ENCODE peak calls at places on chromosomes 4 and X, in ten cellular contexts. L is ecto neural progenitor cell; R is mesendoderm; G is GM20000; V is SK-N-SH; M is activated CD4-positive, alpha-beta T cell treated with anti-CD3 and anti-CD28 coated beads, Interleukin-2, amount 10 ng/mL, durations not matched to agents 7 days and 5 days; F is AG09319; A is RCC 7860; S is uterus; P is HEK293T. T is an unnamed sample.

GRCh38 chr4:168557658-168558057 is 60.8 kb downstream of the PALLD start:
- DNase-seq in G (no peak), S (no peak), P (no peak), F (no peak), V (no peak), R (peak; percentile 14), A (peak; percentile 16), M (no peak), L (no peak), T (no peak)

GRCh38 chrX:149871940-149872339 is 9.0 kb upstream of the MAGEA8 start:
- DNase-seq in F (no peak), R (peak; percentile 49), V (peak; percentile 52), G (peak; percentile 56), M (peak; percentile 56), S (no peak), L (no peak), P (peak; percentile 50), A (no peak), T (no peak)

GRCh38 chr4:141913928-141914327 is 277.5 kb downstream of the IL15 start:
- DNase-seq in G (no peak), A (no peak), L (no peak), P (no peak), S (no peak), F (no peak), R (no peak), M (no peak), V (no peak), T (no peak)

GRCh38 chrX:1661048-1661921 is 46.4 kb downstream of the ASMT start:
- DNase-seq in R (peak; percentile 96), L (peak; percentile 66), G (peak; percentile 89), V (no peak), P (peak; percentile 25), M (peak; percentile 94), A (no peak), S (peak; percentile 15), F (no peak), T (no peak)

GRCh38 chr4:189143255-189143654 is 797.4 kb upstream of the FRG1 start:
- DNase-seq in R (no peak), M (no peak), G (no peak), A (peak; percentile 23), P (no peak), V (no peak), F (no peak), L (no peak), S (no peak), T (no peak)

GRCh38 chrX:100980608-100981497 is 11.3 kb downstream of the ARL13A start:
- DNase-seq in M (no peak), G (no peak), V (no peak), P (no peak), A (peak; percentile 76), F (no peak), L (no peak), S (no peak), R (no peak), T (peak; percentile 54)

GRCh38 chrX:44945736-44946135 is 72.7 kb downstream of the KDM6A start:
- DNase-seq in L (no peak), R (no peak), G (no peak), V (no peak), M (no peak), S (no peak), F (no peak), A (no peak), P (no peak), T (no peak)

GRCh38 chr4:37146260-37146659 is 98.3 kb upstream of the NWD2 start:
- DNase-seq in R (no peak), L (no peak), A (no peak), V (no peak), S (no peak), P (no peak), F (no peak), M (no peak), G (no peak), T (no peak)